ENCODE peak calls at places on chromosome 17, in eight cellular contexts. N is HCT116, L is HepG2, A is GM23338, R is K562, C is upper lobe of left lung, X is GM12878, Z is Panc1. M is an unnamed sample.

GRCh38 chr17:62910277-62910676 is 55.8 kb upstream of the TANC2 start:
- ATAC-seq in N (no peak), L (no peak), A (no peak), R (no peak), C (no peak), X (no peak), Z (no peak), M (no peak)

GRCh38 chr17:64920026-64920418 is 744 bp upstream of the LRRC37A3 start:
- ATAC-seq in N (peak; percentile 17), L (peak; percentile 34), A (peak; percentile 30), R (peak; percentile 5), C (peak; percentile 5), X (peak; percentile 24), Z (peak; percentile 37), M (peak; percentile 10)

GRCh38 chr17:48038687-48039086 is 1.1 kb upstream of the COPZ2 start:
- ATAC-seq in N (no peak), L (no peak), A (no peak), R (no peak), C (no peak), X (peak; percentile 15), Z (no peak), M (no peak)

GRCh38 chr17:41864498-41864836 is 756 bp downstream of the KLHL11 start:
- ATAC-seq in N (no peak), L (peak; percentile 50), A (peak; percentile 5), R (peak; percentile 59), C (no peak), X (peak; percentile 66), Z (no peak), M (peak; percentile 60)

GRCh38 chr17:77163521-77164280 is 22.9 kb downstream of the SEC14L1 start:
- ATAC-seq in N (no peak), L (no peak), A (peak; percentile 47), R (peak; percentile 15), C (peak; percentile 67), X (no peak), Z (no peak), M (no peak)

GRCh38 chr17:52147872-52148271 is 10.6 kb downstream of the CA10 start:
- ATAC-seq in N (no peak), L (no peak), A (no peak), R (no peak), C (no peak), X (peak; percentile 89), Z (no peak), M (no peak)

GRCh38 chr17:68733241-68734176 is 132.3 kb upstream of the FAM20A start:
- ATAC-seq in N (peak; percentile 30), L (peak; percentile 98), A (peak; percentile 54), R (no peak), C (no peak), X (no peak), Z (no peak), M (peak; percentile 61)

GRCh38 chr17:77400445-77400870 is 259.7 kb downstream of the SEC14L1 start:
- ATAC-seq in N (peak; percentile 67), L (peak; percentile 55), A (peak; percentile 93), R (peak; percentile 94), C (peak; percentile 9), X (peak; percentile 75), Z (peak; percentile 40), M (peak; percentile 41)

GRCh38 chr17:64410750-64411490 is 20.3 kb upstream of the PECAM1 start:
- ATAC-seq in N (peak; percentile 18), L (peak; percentile 22), A (peak; percentile 33), R (no peak), C (no peak), X (no peak), Z (no peak), M (no peak)

GRCh38 chr17:3893003-3893719 is at the start of gene CAMKK1:
- ATAC-seq in N (peak; percentile 79), L (peak; percentile 85), A (peak; percentile 69), R (peak; percentile 91), C (peak; percentile 87), X (peak; percentile 97), Z (peak; percentile 85), M (peak; percentile 86)

GRCh38 chr17:27109346-27109745 is 184.6 kb upstream of the WSB1 start:
- ATAC-seq in N (no peak), L (no peak), A (no peak), R (peak; percentile 15), C (no peak), X (no peak), Z (no peak), M (no peak)

GRCh38 chr17:69320210-69320907 is 6.6 kb downstream of the ABCA5 start:
- ATAC-seq in N (no peak), L (no peak), A (peak; percentile 73), R (no peak), C (no peak), X (no peak), Z (no peak), M (no peak)

GRCh38 chr17:3557768-3558583 is at the start of gene TRPV3:
- ATAC-seq in N (peak; percentile 93), L (peak; percentile 33), A (peak; percentile 19), R (peak; percentile 95), C (peak; percentile 65), X (peak; percentile 77), Z (peak; percentile 47), M (peak; percentile 75)

GRCh38 chr17:78315355-78316114 is 44.3 kb downstream of the SOCS3 start:
- ATAC-seq in N (peak; percentile 56), L (no peak), A (no peak), R (peak; percentile 65), C (peak; percentile 76), X (peak; percentile 58), Z (peak; percentile 54), M (peak; percentile 78)

GRCh38 chr17:79931517-79932309 is 92.5 kb upstream of the CBX4 start:
- ATAC-seq in N (no peak), L (peak; percentile 49), A (no peak), R (no peak), C (no peak), X (peak; percentile 83), Z (peak; percentile 17), M (no peak)

GRCh38 chr17:17841620-17842025 is 4.8 kb upstream of the SREBF1 start:
- ATAC-seq in N (no peak), L (peak; percentile 9), A (no peak), R (no peak), C (peak; percentile 77), X (no peak), Z (peak; percentile 3), M (no peak)

GRCh38 chr17:8877984-8878383 is 10.5 kb upstream of the PIK3R6 start:
- ATAC-seq in N (no peak), L (no peak), A (no peak), R (no peak), C (no peak), X (no peak), Z (no peak), M (no peak)

GRCh38 chr17:79874329-79874981 is 35.2 kb upstream of the CBX4 start:
- ATAC-seq in N (peak; percentile 93), L (peak; percentile 76), A (peak; percentile 50), R (peak; percentile 90), C (no peak), X (peak; percentile 86), Z (peak; percentile 83), M (no peak)

GRCh38 chr17:62008294-62008693 is 56.8 kb downstream of the MED13 start:
- ATAC-seq in N (no peak), L (no peak), A (no peak), R (no peak), C (no peak), X (peak; percentile 65), Z (no peak), M (no peak)

DNA sequence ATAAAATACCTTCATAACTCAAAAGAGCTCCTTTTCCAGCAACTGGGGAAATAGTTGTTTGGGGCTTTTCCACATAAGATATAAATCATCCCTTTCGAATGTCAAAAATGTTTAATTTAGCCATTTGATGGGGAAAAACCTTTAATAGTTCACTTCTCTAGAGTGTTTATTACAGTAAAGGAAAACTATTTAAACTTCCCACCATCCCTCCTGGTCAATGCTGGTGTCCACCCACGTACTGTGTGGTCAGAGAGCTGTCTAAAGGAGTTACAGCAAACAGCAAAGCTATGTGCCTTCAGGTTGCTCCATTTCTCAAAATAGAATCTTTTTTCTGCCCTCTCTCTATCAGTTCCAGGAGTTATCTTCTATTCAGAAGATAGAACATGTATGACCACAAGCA is 33.5 kb downstream of the KANSL1 start:
- ATAC-seq in N (no peak), L (peak; percentile 32), A (no peak), R (peak; percentile 59), C (no peak), X (no peak), Z (no peak), M (peak; percentile 17)
- TF ChIP-seq CTCF in N (no peak), L (no peak), A (no peak), R (no peak), C (no peak), X (no peak), Z (no peak), M (no peak)

DNA sequence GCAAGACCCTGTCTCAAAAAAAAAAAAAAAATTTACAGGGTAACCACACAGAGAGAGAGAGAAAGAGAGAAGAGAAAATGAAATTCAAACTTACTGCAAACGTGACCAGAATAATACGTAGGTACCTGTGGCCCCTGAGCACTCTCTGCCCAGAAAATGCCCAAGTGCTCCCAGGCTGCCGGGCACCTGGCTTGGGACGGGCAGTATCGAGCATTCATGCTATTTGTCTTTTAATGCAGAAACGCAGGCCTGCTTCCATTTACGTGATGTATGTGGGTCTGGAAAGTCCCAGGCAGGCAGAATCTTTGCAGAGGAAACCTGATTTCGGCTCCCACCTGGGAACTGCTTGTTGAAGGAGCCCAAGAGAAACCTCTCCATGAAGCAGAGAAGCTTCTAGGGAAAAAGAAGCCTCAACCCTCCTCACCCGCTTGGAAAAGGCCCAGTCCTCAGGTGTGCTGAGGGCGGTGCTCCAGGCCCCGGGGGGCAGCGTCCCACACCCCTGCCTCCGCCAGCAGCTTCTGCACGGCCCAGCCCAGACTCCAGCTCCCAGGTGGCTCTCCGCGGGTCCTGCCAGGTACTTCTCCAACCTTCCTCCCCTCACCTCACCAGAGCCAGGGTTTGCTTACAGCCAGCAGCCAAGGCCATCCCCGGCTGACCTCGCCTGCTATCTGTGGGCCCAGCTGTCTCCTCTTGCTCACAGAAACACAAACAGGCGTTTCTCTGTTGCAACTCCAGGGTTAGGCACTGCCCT is 14.0 kb downstream of the RPH3AL start:
- ATAC-seq in N (no peak), L (peak; percentile 98), A (no peak), R (no peak), C (peak; percentile 44), X (no peak), Z (no peak), M (peak; percentile 35)
- TF ChIP-seq POLR2AphosphoS5 in N (no peak), L (no peak), A (no peak), R (no peak), C (no peak), X (no peak), Z (no peak), M (no peak)

DNA sequence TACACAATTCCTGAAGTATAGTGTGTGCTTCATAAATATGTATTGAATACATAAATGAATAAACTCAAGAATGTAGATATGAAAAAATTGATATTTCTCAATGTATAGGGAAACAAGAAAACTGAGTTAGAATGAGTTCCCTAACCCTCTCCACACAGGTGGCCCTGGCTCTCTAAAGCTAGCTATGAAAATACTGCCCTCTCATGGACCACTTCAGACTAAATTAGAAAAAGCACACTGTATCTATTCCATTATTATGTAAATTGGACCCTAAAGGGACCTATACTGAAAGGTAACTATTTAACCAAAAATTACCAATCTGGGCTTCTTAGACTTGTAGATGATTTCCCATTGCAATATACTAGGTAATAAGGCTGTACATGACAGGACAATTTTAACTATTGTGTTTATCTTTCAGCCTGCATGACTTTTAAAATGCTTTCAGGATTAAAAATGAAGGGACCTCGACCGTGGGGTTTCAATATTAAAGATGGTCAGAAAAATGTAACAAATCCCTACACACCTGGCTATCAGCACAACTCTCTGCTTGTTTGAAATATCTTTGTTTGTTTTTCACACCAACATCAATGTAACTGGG is 672.5 kb upstream of the KIF2B start:
- ATAC-seq in N (no peak), L (peak; percentile 44), A (peak; percentile 80), R (no peak), C (no peak), X (no peak), Z (no peak), M (no peak)
- TF ChIP-seq CTCF in N (no peak), L (no peak), A (peak; percentile 63), R (no peak), C (no peak), X (no peak), Z (peak; percentile 30), M (no peak)

GRCh38 chr17:81867952-81868673 is 3.0 kb downstream of the ARHGDIA start:
- ATAC-seq in N (peak; percentile 9), L (peak; percentile 3), A (no peak), R (peak; percentile 15), C (no peak), X (no peak), Z (peak; percentile 27), M (no peak)
- TF ChIP-seq POLR2AphosphoS5 in N (peak; percentile 7), L (peak; percentile 45), A (peak; percentile 63), R (peak; percentile 61), C (no peak), X (peak; percentile 17), Z (peak; percentile 36), M (no peak)